ENCODE peak calls at places on chromosome 15, in six cellular contexts. One of them, this sample, is unnamed.
A peak's percentile ranks its signal among the peaks of the same experiment; 100 is the strongest.

GRCh38 chr15:39273805-39274411 is 307.0 kb upstream of the THBS1 start:
- DNase-seq in A549: peak; percentile 94
- DNase-seq in testis: peak; percentile 18
- DNase-seq in adrenal gland: peak; percentile 31
- DNase-seq in heart left ventricle: no peak
- DNase-seq in Peyer's patch: no peak
- DNase-seq in this sample: no peak

GRCh38 chr15:64969401-64969800 is 20.3 kb downstream of the SPG21 start:
- DNase-seq in A549: no peak
- DNase-seq in testis: no peak
- DNase-seq in adrenal gland: no peak
- DNase-seq in heart left ventricle: no peak
- DNase-seq in Peyer's patch: no peak
- DNase-seq in this sample: no peak

GRCh38 chr15:75831806-75832102 is 11.5 kb upstream of the UBE2Q2 start:
- DNase-seq in A549: no peak
- DNase-seq in testis: no peak
- DNase-seq in adrenal gland: no peak
- DNase-seq in heart left ventricle: no peak
- DNase-seq in Peyer's patch: no peak
- DNase-seq in this sample: no peak

GRCh38 chr15:57610130-57610529 is 18.4 kb downstream of the MYZAP start:
- DNase-seq in A549: peak; percentile 72
- DNase-seq in testis: peak; percentile 56
- DNase-seq in adrenal gland: peak; percentile 92
- DNase-seq in heart left ventricle: peak; percentile 77
- DNase-seq in Peyer's patch: no peak
- DNase-seq in this sample: no peak

GRCh38 chr15:90230071-90230494 is 3.7 kb downstream of the CIB1 start:
- DNase-seq in A549: no peak
- DNase-seq in testis: peak; percentile 86
- DNase-seq in adrenal gland: peak; percentile 90
- DNase-seq in heart left ventricle: peak; percentile 67
- DNase-seq in Peyer's patch: no peak
- DNase-seq in this sample: peak; percentile 84

GRCh38 chr15:63238181-63238580 is 39.2 kb upstream of the APH1B start:
- DNase-seq in A549: no peak
- DNase-seq in testis: no peak
- DNase-seq in adrenal gland: no peak
- DNase-seq in heart left ventricle: no peak
- DNase-seq in Peyer's patch: no peak
- DNase-seq in this sample: no peak

GRCh38 chr15:100194955-100195354 is 146.8 kb downstream of the ADAMTS17 start:
- DNase-seq in A549: no peak
- DNase-seq in testis: no peak
- DNase-seq in adrenal gland: no peak
- DNase-seq in heart left ventricle: no peak
- DNase-seq in Peyer's patch: no peak
- DNase-seq in this sample: no peak

GRCh38 chr15:67882487-67883227 is 42.8 kb upstream of the RNU6-1 start:
- DNase-seq in A549: peak; percentile 83
- DNase-seq in testis: peak; percentile 69
- DNase-seq in adrenal gland: peak; percentile 41
- DNase-seq in heart left ventricle: no peak
- DNase-seq in Peyer's patch: no peak
- DNase-seq in this sample: no peak

GRCh38 chr15:22973286-22973685 is 6.9 kb downstream of the CYFIP1 start:
- DNase-seq in A549: no peak
- DNase-seq in testis: no peak
- DNase-seq in adrenal gland: no peak
- DNase-seq in heart left ventricle: no peak
- DNase-seq in Peyer's patch: no peak
- DNase-seq in this sample: no peak

GRCh38 chr15:37967788-37968187 is 33.3 kb downstream of the TMCO5A start:
- DNase-seq in A549: no peak
- DNase-seq in testis: no peak
- DNase-seq in adrenal gland: no peak
- DNase-seq in heart left ventricle: no peak
- DNase-seq in Peyer's patch: no peak
- DNase-seq in this sample: no peak

GRCh38 chr15:50109086-50109987 is 9.7 kb downstream of the ATP8B4 start:
- DNase-seq in A549: peak; percentile 20
- DNase-seq in testis: peak; percentile 29
- DNase-seq in adrenal gland: no peak
- DNase-seq in heart left ventricle: no peak
- DNase-seq in Peyer's patch: no peak
- DNase-seq in this sample: no peak

GRCh38 chr15:69852482-69853275 is 245.0 kb downstream of the TLE3 start:
- DNase-seq in A549: no peak
- DNase-seq in testis: no peak
- DNase-seq in adrenal gland: no peak
- DNase-seq in heart left ventricle: no peak
- DNase-seq in Peyer's patch: no peak
- DNase-seq in this sample: no peak

GRCh38 chr15:69154684-69155083 is 5.8 kb upstream of the GLCE start:
- DNase-seq in A549: no peak
- DNase-seq in testis: no peak
- DNase-seq in adrenal gland: no peak
- DNase-seq in heart left ventricle: no peak
- DNase-seq in Peyer's patch: no peak
- DNase-seq in this sample: no peak

GRCh38 chr15:55740981-55741591 is 1.9 kb downstream of the PRTG start:
- DNase-seq in A549: no peak
- DNase-seq in testis: no peak
- DNase-seq in adrenal gland: no peak
- DNase-seq in heart left ventricle: no peak
- DNase-seq in Peyer's patch: no peak
- DNase-seq in this sample: no peak

GRCh38 chr15:67611803-67612369 is 69.4 kb downstream of the MAP2K5 start:
- DNase-seq in A549: no peak
- DNase-seq in testis: no peak
- DNase-seq in adrenal gland: no peak
- DNase-seq in heart left ventricle: no peak
- DNase-seq in Peyer's patch: no peak
- DNase-seq in this sample: no peak

GRCh38 chr15:85003593-85004312 is 22.1 kb downstream of the PDE8A start:
- DNase-seq in A549: no peak
- DNase-seq in testis: no peak
- DNase-seq in adrenal gland: no peak
- DNase-seq in heart left ventricle: no peak
- DNase-seq in Peyer's patch: no peak
- DNase-seq in this sample: no peak

GRCh38 chr15:78242128-78242527 is 7.8 kb upstream of the ACSBG1 start:
- DNase-seq in A549: peak; percentile 41
- DNase-seq in testis: peak; percentile 45
- DNase-seq in adrenal gland: no peak
- DNase-seq in heart left ventricle: no peak
- DNase-seq in Peyer's patch: no peak
- DNase-seq in this sample: no peak

GRCh38 chr15:64928626-64929220 is 17.0 kb downstream of the ANKDD1A start:
- DNase-seq in A549: no peak
- DNase-seq in testis: no peak
- DNase-seq in adrenal gland: peak; percentile 7
- DNase-seq in heart left ventricle: no peak
- DNase-seq in Peyer's patch: no peak
- DNase-seq in this sample: peak; percentile 27

GRCh38 chr15:67796196-67796699 is 29.1 kb upstream of the SKOR1 start:
- DNase-seq in A549: no peak
- DNase-seq in testis: no peak
- DNase-seq in adrenal gland: no peak
- DNase-seq in heart left ventricle: no peak
- DNase-seq in Peyer's patch: no peak
- DNase-seq in this sample: no peak

GRCh38 chr15:89998141-89998661 is 2.9 kb upstream of the ZNF710 start:
- DNase-seq in A549: peak; percentile 91
- DNase-seq in testis: no peak
- DNase-seq in adrenal gland: no peak
- DNase-seq in heart left ventricle: no peak
- DNase-seq in Peyer's patch: no peak
- DNase-seq in this sample: no peak

GRCh38 chr15:45199136-45199810 is 11.5 kb upstream of the SHF start:
- DNase-seq in A549: peak; percentile 16
- DNase-seq in testis: peak; percentile 49
- DNase-seq in adrenal gland: peak; percentile 40
- DNase-seq in heart left ventricle: no peak
- DNase-seq in Peyer's patch: peak; percentile 53
- DNase-seq in this sample: no peak

GRCh38 chr15:64356443-64357040 is 569 bp upstream of the CSNK1G1 start:
- DNase-seq in A549: peak; percentile 90
- DNase-seq in testis: no peak
- DNase-seq in adrenal gland: no peak
- DNase-seq in heart left ventricle: no peak
- DNase-seq in Peyer's patch: no peak
- DNase-seq in this sample: no peak

GRCh38 chr15:90154861-90155626 is 46.1 kb upstream of the SEMA4B start:
- DNase-seq in A549: peak; percentile 96
- DNase-seq in testis: no peak
- DNase-seq in adrenal gland: no peak
- DNase-seq in heart left ventricle: no peak
- DNase-seq in Peyer's patch: no peak
- DNase-seq in this sample: peak; percentile 88

GRCh38 chr15:27826902-27827321 is 272.2 kb downstream of the OCA2 start:
- DNase-seq in A549: no peak
- DNase-seq in testis: no peak
- DNase-seq in adrenal gland: no peak
- DNase-seq in heart left ventricle: no peak
- DNase-seq in Peyer's patch: no peak
- DNase-seq in this sample: no peak

GRCh38 chr15:46502668-46503067 is 867.8 kb downstream of the SQOR start:
- DNase-seq in A549: no peak
- DNase-seq in testis: no peak
- DNase-seq in adrenal gland: no peak
- DNase-seq in heart left ventricle: no peak
- DNase-seq in Peyer's patch: no peak
- DNase-seq in this sample: no peak

GRCh38 chr15:101025896-101026631 is 106.9 kb downstream of the LRRK1 start:
- DNase-seq in A549: no peak
- DNase-seq in testis: peak; percentile 13
- DNase-seq in adrenal gland: peak; percentile 17
- DNase-seq in heart left ventricle: no peak
- DNase-seq in Peyer's patch: peak; percentile 13
- DNase-seq in this sample: no peak

GRCh38 chr15:59622289-59622688 is 10.7 kb downstream of the GCNT3 start:
- DNase-seq in A549: peak; percentile 86
- DNase-seq in testis: peak; percentile 58
- DNase-seq in adrenal gland: peak; percentile 28
- DNase-seq in heart left ventricle: no peak
- DNase-seq in Peyer's patch: peak; percentile 48
- DNase-seq in this sample: no peak

GRCh38 chr15:62706361-62706760 is 336.2 kb upstream of the TPM1 start:
- DNase-seq in A549: peak; percentile 26
- DNase-seq in testis: no peak
- DNase-seq in adrenal gland: no peak
- DNase-seq in heart left ventricle: no peak
- DNase-seq in Peyer's patch: no peak
- DNase-seq in this sample: no peak

GRCh38 chr15:84992157-84992940 is 10.7 kb downstream of the PDE8A start:
- DNase-seq in A549: peak; percentile 76
- DNase-seq in testis: no peak
- DNase-seq in adrenal gland: no peak
- DNase-seq in heart left ventricle: no peak
- DNase-seq in Peyer's patch: no peak
- DNase-seq in this sample: no peak

GRCh38 chr15:101650145-101650544 is 2.0 kb downstream of the TM2D3 start:
- DNase-seq in A549: no peak
- DNase-seq in testis: no peak
- DNase-seq in adrenal gland: no peak
- DNase-seq in heart left ventricle: no peak
- DNase-seq in Peyer's patch: no peak
- DNase-seq in this sample: no peak

GRCh38 chr15:45143946-45144345 is 14.2 kb downstream of the DUOX1 start:
- DNase-seq in A549: no peak
- DNase-seq in testis: no peak
- DNase-seq in adrenal gland: no peak
- DNase-seq in heart left ventricle: no peak
- DNase-seq in Peyer's patch: no peak
- DNase-seq in this sample: no peak

GRCh38 chr15:35557544-35557943 is 11.6 kb upstream of the DPH6 start:
- DNase-seq in A549: peak; percentile 48
- DNase-seq in testis: no peak
- DNase-seq in adrenal gland: no peak
- DNase-seq in heart left ventricle: no peak
- DNase-seq in Peyer's patch: no peak
- DNase-seq in this sample: no peak
- TF ChIP-seq POLR2A in A549: no peak
- TF ChIP-seq POLR2A in testis: no peak
- TF ChIP-seq POLR2A in adrenal gland: no peak
- TF ChIP-seq POLR2A in heart left ventricle: no peak
- TF ChIP-seq POLR2A in Peyer's patch: no peak
- TF ChIP-seq POLR2A in this sample: no peak

GRCh38 chr15:51706347-51706746 is 25.0 kb downstream of the SCG3 start:
- DNase-seq in A549: no peak
- DNase-seq in testis: no peak
- DNase-seq in adrenal gland: no peak
- DNase-seq in heart left ventricle: no peak
- DNase-seq in Peyer's patch: no peak
- DNase-seq in this sample: no peak
- TF ChIP-seq POLR2A in A549: no peak
- TF ChIP-seq POLR2A in testis: no peak
- TF ChIP-seq POLR2A in adrenal gland: no peak
- TF ChIP-seq POLR2A in heart left ventricle: no peak
- TF ChIP-seq POLR2A in Peyer's patch: no peak
- TF ChIP-seq POLR2A in this sample: no peak

GRCh38 chr15:82985688-82986441 is at the start of gene RAMAC:
- DNase-seq in A549: peak; percentile 98
- DNase-seq in testis: peak; percentile 98
- DNase-seq in adrenal gland: peak; percentile 96
- DNase-seq in heart left ventricle: peak; percentile 93
- DNase-seq in Peyer's patch: peak; percentile 97
- DNase-seq in this sample: peak; percentile 95
- TF ChIP-seq POLR2A in A549: peak; percentile 45
- TF ChIP-seq POLR2A in testis: no peak
- TF ChIP-seq POLR2A in adrenal gland: no peak
- TF ChIP-seq POLR2A in heart left ventricle: no peak
- TF ChIP-seq POLR2A in Peyer's patch: peak; percentile 52
- TF ChIP-seq POLR2A in this sample: peak; percentile 67

GRCh38 chr15:92810418-92811138 is 89.5 kb upstream of the CHD2 start:
- DNase-seq in A549: peak; percentile 92
- DNase-seq in testis: peak; percentile 77
- DNase-seq in adrenal gland: peak; percentile 75
- DNase-seq in heart left ventricle: peak; percentile 74
- DNase-seq in Peyer's patch: peak; percentile 52
- DNase-seq in this sample: no peak

GRCh38 chr15:92807971-92808571 is 92.1 kb upstream of the CHD2 start:
- DNase-seq in A549: peak; percentile 81
- DNase-seq in testis: peak; percentile 53
- DNase-seq in adrenal gland: peak; percentile 50
- DNase-seq in heart left ventricle: no peak
- DNase-seq in Peyer's patch: peak; percentile 21
- DNase-seq in this sample: no peak

GRCh38 chr15:92809880-92810361 is 90.2 kb upstream of the CHD2 start:
- DNase-seq in A549: peak; percentile 65
- DNase-seq in testis: peak; percentile 60
- DNase-seq in adrenal gland: peak; percentile 62
- DNase-seq in heart left ventricle: peak; percentile 58
- DNase-seq in Peyer's patch: peak; percentile 56
- DNase-seq in this sample: no peak

GRCh38 chr15:92808611-92809063 is 91.5 kb upstream of the CHD2 start:
- DNase-seq in A549: peak; percentile 83
- DNase-seq in testis: no peak
- DNase-seq in adrenal gland: peak; percentile 74
- DNase-seq in heart left ventricle: peak; percentile 52
- DNase-seq in Peyer's patch: no peak
- DNase-seq in this sample: peak; percentile 71

GRCh38 chr15:92809064-92809879 is 90.9 kb upstream of the CHD2 start:
- DNase-seq in A549: peak; percentile 99
- DNase-seq in testis: peak; percentile 96
- DNase-seq in adrenal gland: peak; percentile 98
- DNase-seq in heart left ventricle: peak; percentile 98
- DNase-seq in Peyer's patch: peak; percentile 96
- DNase-seq in this sample: peak; percentile 99
- TF ChIP-seq POLR2A in A549: peak; percentile 81
- TF ChIP-seq POLR2A in testis: peak; percentile 9
- TF ChIP-seq POLR2A in adrenal gland: peak; percentile 66
- TF ChIP-seq POLR2A in heart left ventricle: no peak
- TF ChIP-seq POLR2A in Peyer's patch: peak; percentile 63
- TF ChIP-seq POLR2A in this sample: peak; percentile 78